ENCODE peak calls at places on chromosomes 3 and 15, in five cellular contexts. T is EL, H is AG09319, I is NCI-H187 treated with DMSO at 0.1 percent for 48 hours, L is endodermal cell. Q is an unnamed sample.

GRCh38 chr3:151426337-151426648 is 34.6 kb downstream of the IGSF10 start:
- DNase-seq in T (no peak), H (no peak), I (no peak), L (peak), Q (no peak)

GRCh38 chr3:146502887-146503458 is 33.6 kb upstream of the PLSCR2 start:
- DNase-seq in T (no peak), H (no peak), I (no peak), L (no peak), Q (no peak)

GRCh38 chr3:3179407-3180094 is at the start of gene CRBN:
- DNase-seq in T (peak), H (peak), I (no peak), L (peak), Q (peak)

GRCh38 chr3:39812537-39812936 is 3.1 kb downstream of the MYRIP start:
- DNase-seq in T (peak), H (no peak), I (no peak), L (peak), Q (no peak)

GRCh38 chr15:48059786-48060185 is 61.0 kb upstream of the SLC24A5 start:
- DNase-seq in T (no peak), H (no peak), I (no peak), L (no peak), Q (no peak)

GRCh38 chr3:73604491-73604890 is 20.2 kb downstream of the PDZRN3 start:
- DNase-seq in T (no peak), H (no peak), I (no peak), L (no peak), Q (no peak)

GRCh38 chr3:160616721-160617120 is 51.4 kb upstream of the KPNA4 start:
- DNase-seq in T (peak), H (no peak), I (no peak), L (no peak), Q (no peak)

GRCh38 chr15:41269887-41270286 is 38.8 kb downstream of the CHP1 start:
- DNase-seq in T (no peak), H (no peak), I (no peak), L (no peak), Q (no peak)

GRCh38 chr3:109346770-109347295 is 9.5 kb upstream of the DPPA4 start:
- DNase-seq in T (peak), H (no peak), I (no peak), L (no peak), Q (no peak)

GRCh38 chr3:177516130-177517011 is 319.1 kb upstream of the TBL1XR1 start:
- DNase-seq in T (peak), H (peak), I (no peak), L (no peak), Q (no peak)

GRCh38 chr15:29322407-29322806 is 52.8 kb upstream of the NSMCE3 start:
- DNase-seq in T (no peak), H (no peak), I (no peak), L (no peak), Q (no peak)

GRCh38 chr3:50563867-50564266 is 3.7 kb downstream of the C3orf18 start:
- DNase-seq in T (no peak), H (no peak), I (no peak), L (no peak), Q (no peak)

GRCh38 chr3:128727996-128728395 is 2.0 kb downstream of the RAB7A start:
- DNase-seq in T (peak), H (no peak), I (no peak), L (no peak), Q (no peak)

GRCh38 chr3:194431553-194431952 is 32.5 kb upstream of the GP5 start:
- DNase-seq in T (no peak), H (no peak), I (no peak), L (no peak), Q (no peak)

GRCh38 chr3:185822221-185822956 is 2.5 kb downstream of the IGF2BP2 start:
- DNase-seq in T (peak), H (no peak), I (no peak), L (no peak), Q (no peak)

GRCh38 chr3:111739241-111739952 is 119.7 kb upstream of the PHLDB2 start:
- DNase-seq in T (peak), H (no peak), I (no peak), L (no peak), Q (no peak)

GRCh38 chr3:103006541-103006940 is 571.7 kb downstream of the ZPLD1 start:
- DNase-seq in T (no peak), H (no peak), I (no peak), L (no peak), Q (no peak)

GRCh38 chr15:98063311-98063710 is 102.8 kb downstream of the ARRDC4 start:
- DNase-seq in T (peak), H (no peak), I (no peak), L (no peak), Q (no peak)

GRCh38 chr15:74695597-74696397 is at the start of gene EDC3:
- DNase-seq in T (peak), H (peak), I (peak), L (peak), Q (peak)

GRCh38 chr3:115187149-115187757 is 40.2 kb upstream of the ZBTB20 start:
- DNase-seq in T (no peak), H (no peak), I (no peak), L (no peak), Q (no peak)

GRCh38 chr3:190169877-190170276 is 49.2 kb upstream of the P3H2 start:
- DNase-seq in T (no peak), H (no peak), I (no peak), L (no peak), Q (no peak)

GRCh38 chr15:31102049-31102321 is 460 bp upstream of the TRPM1 start:
- DNase-seq in T (no peak), H (no peak), I (no peak), L (no peak), Q (no peak)

GRCh38 chr15:39530446-39531342 is 50.2 kb upstream of the THBS1 start:
- DNase-seq in T (peak), H (peak), I (no peak), L (peak), Q (no peak)

GRCh38 chr3:12198301-12198700 is 39.6 kb upstream of the TIMP4 start:
- DNase-seq in T (peak), H (no peak), I (no peak), L (no peak), Q (no peak)

GRCh38 chr3:115792206-115792955 is 169.1 kb downstream of the GAP43 start:
- DNase-seq in T (peak), H (no peak), I (no peak), L (no peak), Q (no peak)

GRCh38 chr3:35448681-35449080 is 190.6 kb upstream of the ARPP21 start:
- DNase-seq in T (no peak), H (no peak), I (no peak), L (no peak), Q (no peak)

GRCh38 chr15:32715276-32715675 is 2.5 kb upstream of the GREM1 start:
- DNase-seq in T (no peak), H (no peak), I (no peak), L (no peak), Q (no peak)

GRCh38 chr3:107068980-107069379 is 308.3 kb upstream of the CCDC54 start:
- DNase-seq in T (peak), H (peak), I (no peak), L (no peak), Q (no peak)

GRCh38 chr15:57156210-57156887 is 220.0 kb upstream of the CGNL1 start:
- DNase-seq in T (no peak), H (no peak), I (no peak), L (no peak), Q (no peak)

Q was measured in naive thymus-derived CD8-positive, alpha-beta T cell.